ENCODE peak calls at places on chromosomes 6 and 20, in ten cellular contexts. Q is cardiac fibroblast; E is heart left ventricle; B is mucosa of descending colon; N is SJSA1; T is lower lobe of right lung; S is OCI-LY7; K is choroid plexus epithelial cell; Z is GM06990; O is CD8-positive, alpha-beta T cell. F is an unnamed sample.

GRCh38 chr20:30286157-30286556 is 971.3 kb upstream of the DEFB115 start:
- DNase-seq in Q (no peak), E (no peak), B (no peak), N (no peak), T (no peak), S (peak), K (no peak), Z (no peak), O (no peak), F (no peak)

GRCh38 chr6:3317741-3318211 is 59.0 kb downstream of the PSMG4 start:
- DNase-seq in Q (no peak), E (no peak), B (no peak), N (no peak), T (no peak), S (no peak), K (no peak), Z (no peak), O (no peak), F (no peak)

GRCh38 chr6:124679392-124679791 is 282.8 kb upstream of the RNF217 start:
- DNase-seq in Q (peak), E (no peak), B (no peak), N (no peak), T (no peak), S (no peak), K (peak), Z (no peak), O (no peak), F (no peak)

GRCh38 chr6:155194399-155194798 is 69.4 kb upstream of the CLDN20 start:
- DNase-seq in Q (no peak), E (no peak), B (no peak), N (no peak), T (no peak), S (no peak), K (no peak), Z (no peak), O (no peak), F (no peak)

GRCh38 chr6:82123632-82124031 is 123.9 kb downstream of the IBTK start:
- DNase-seq in Q (no peak), E (no peak), B (no peak), N (no peak), T (no peak), S (no peak), K (no peak), Z (no peak), O (no peak), F (no peak)

GRCh38 chr20:51480507-51481270 is 61.8 kb downstream of the NFATC2 start:
- DNase-seq in Q (no peak), E (no peak), B (no peak), N (no peak), T (no peak), S (no peak), K (no peak), Z (peak), O (no peak), F (no peak)

GRCh38 chr6:16739329-16739801 is 21.9 kb downstream of the ATXN1 start:
- DNase-seq in Q (no peak), E (no peak), B (no peak), N (peak), T (no peak), S (no peak), K (no peak), Z (no peak), O (no peak), F (peak)

GRCh38 chr20:57498425-57499400 is 26.2 kb downstream of the CTCFL start:
- DNase-seq in Q (peak), E (no peak), B (no peak), N (no peak), T (no peak), S (peak), K (peak), Z (no peak), O (no peak), F (no peak)

GRCh38 chr6:130222775-130223174 is at the start of gene SAMD3:
- DNase-seq in Q (no peak), E (no peak), B (no peak), N (no peak), T (no peak), S (no peak), K (no peak), Z (no peak), O (no peak), F (no peak)

GRCh38 chr6:28399370-28400121 is at the start of gene ZSCAN12:
- DNase-seq in Q (peak), E (peak), B (peak), N (peak), T (peak), S (peak), K (peak), Z (peak), O (peak), F (no peak)

GRCh38 chr6:15247214-15247749 is 1.4 kb downstream of the JARID2 start:
- DNase-seq in Q (no peak), E (no peak), B (no peak), N (peak), T (no peak), S (no peak), K (no peak), Z (no peak), O (no peak), F (no peak)

GRCh38 chr6:142863981-142864380 is 81.0 kb downstream of the HIVEP2 start:
- DNase-seq in Q (no peak), E (no peak), B (no peak), N (no peak), T (no peak), S (no peak), K (no peak), Z (no peak), O (no peak), F (no peak)

GRCh38 chr20:37356387-37356786 is 10.4 kb downstream of the SRC start:
- DNase-seq in Q (peak), E (peak), B (no peak), N (no peak), T (peak), S (no peak), K (no peak), Z (no peak), O (no peak), F (no peak)

GRCh38 chr20:8156603-8157079 is 24.6 kb downstream of the PLCB1 start:
- DNase-seq in Q (no peak), E (no peak), B (no peak), N (peak), T (no peak), S (no peak), K (peak), Z (peak), O (no peak), F (no peak)

GRCh38 chr6:470901-471448 is 79.4 kb downstream of the IRF4 start:
- DNase-seq in Q (no peak), E (no peak), B (no peak), N (no peak), T (no peak), S (peak), K (no peak), Z (peak), O (no peak), F (no peak)

GRCh38 chr6:118635909-118636735 is 15.3 kb downstream of the CEP85L start:
- DNase-seq in Q (no peak), E (no peak), B (no peak), N (no peak), T (no peak), S (no peak), K (no peak), Z (no peak), O (no peak), F (no peak)

GRCh38 chr6:119110601-119111548 is 32.4 kb upstream of the FAM184A start:
- DNase-seq in Q (peak), E (peak), B (no peak), N (peak), T (no peak), S (peak), K (peak), Z (no peak), O (peak), F (peak)

GRCh38 chr6:167647750-167648470 is 178.8 kb upstream of the AFDN start:
- DNase-seq in Q (no peak), E (no peak), B (no peak), N (no peak), T (no peak), S (no peak), K (no peak), Z (no peak), O (no peak), F (no peak)

GRCh38 chr20:62677678-62678077 is 31.0 kb upstream of the NTSR1 start:
- DNase-seq in Q (no peak), E (no peak), B (no peak), N (no peak), T (no peak), S (no peak), K (no peak), Z (no peak), O (no peak), F (no peak)

GRCh38 chr6:148450866-148451265 is 108.2 kb downstream of the SASH1 start:
- DNase-seq in Q (no peak), E (no peak), B (no peak), N (no peak), T (no peak), S (no peak), K (no peak), Z (no peak), O (no peak), F (no peak)

GRCh38 chr6:36980876-36981619 is 4.9 kb downstream of the MTCH1 start:
- DNase-seq in Q (no peak), E (no peak), B (no peak), N (no peak), T (no peak), S (no peak), K (no peak), Z (no peak), O (no peak), F (no peak)

GRCh38 chr6:133890941-133891813 is 2.3 kb downstream of the TCF21 start:
- DNase-seq in Q (peak), E (peak), B (peak), N (peak), T (peak), S (no peak), K (peak), Z (no peak), O (no peak), F (no peak)

GRCh38 chr6:109595998-109596397 is 95.0 kb downstream of the AK9 start:
- DNase-seq in Q (peak), E (no peak), B (no peak), N (no peak), T (no peak), S (peak), K (peak), Z (peak), O (no peak), F (no peak)

GRCh38 chr6:14770572-14770971 is 475.3 kb upstream of the JARID2 start:
- DNase-seq in Q (peak), E (peak), B (no peak), N (no peak), T (no peak), S (no peak), K (peak), Z (no peak), O (no peak), F (no peak)

GRCh38 chr6:3407840-3408239 is 49.0 kb downstream of the SLC22A23 start:
- DNase-seq in Q (no peak), E (no peak), B (no peak), N (no peak), T (no peak), S (no peak), K (no peak), Z (no peak), O (no peak), F (no peak)

GRCh38 chr20:47330071-47330470 is 26.4 kb downstream of the ZMYND8 start:
- DNase-seq in Q (no peak), E (no peak), B (no peak), N (no peak), T (no peak), S (no peak), K (peak), Z (no peak), O (no peak), F (no peak)

GRCh38 chr20:51910202-51911050 is 108.1 kb upstream of the SALL4 start:
- DNase-seq in Q (peak), E (no peak), B (no peak), N (peak), T (no peak), S (no peak), K (peak), Z (no peak), O (no peak), F (peak)

GRCh38 chr6:78911218-78911617 is 43.9 kb downstream of the IRAK1BP1 start:
- DNase-seq in Q (no peak), E (no peak), B (no peak), N (no peak), T (no peak), S (no peak), K (no peak), Z (no peak), O (no peak), F (no peak)
- H3K4me3 ChIP-seq in Q (no peak), E (peak), B (no peak), N (no peak), T (no peak), S (no peak), K (peak), Z (no peak), O (no peak), F (no peak)

GRCh38 chr6:157542405-157542943 is 161.5 kb downstream of the ZDHHC14 start:
- DNase-seq in Q (no peak), E (no peak), B (no peak), N (no peak), T (no peak), S (no peak), K (no peak), Z (no peak), O (no peak), F (no peak)
- H3K4me3 ChIP-seq in Q (no peak), E (no peak), B (no peak), N (no peak), T (no peak), S (no peak), K (no peak), Z (no peak), O (no peak), F (no peak)

GRCh38 chr6:169618526-169619490 is 83.0 kb downstream of the WDR27 start:
- DNase-seq in Q (peak), E (no peak), B (no peak), N (peak), T (no peak), S (no peak), K (peak), Z (no peak), O (no peak), F (no peak)
- H3K4me3 ChIP-seq in Q (no peak), E (no peak), B (no peak), N (no peak), T (no peak), S (no peak), K (no peak), Z (no peak), O (no peak), F (no peak)

GRCh38 chr6:33077908-33078307 is 2.1 kb downstream of the HLA-DPB1 start:
- DNase-seq in Q (no peak), E (no peak), B (no peak), N (no peak), T (peak), S (no peak), K (no peak), Z (no peak), O (no peak), F (no peak)

GRCh38 chr6:33078919-33079521 is 3.2 kb downstream of the HLA-DPB1 start:
- DNase-seq in Q (no peak), E (no peak), B (no peak), N (no peak), T (no peak), S (no peak), K (no peak), Z (no peak), O (no peak), F (no peak)

GRCh38 chr6:33078442-33078841 is 2.7 kb downstream of the HLA-DPB1 start:
- DNase-seq in Q (no peak), E (no peak), B (no peak), N (no peak), T (no peak), S (no peak), K (no peak), Z (no peak), O (no peak), F (no peak)

GRCh38 chr6:33080127-33081089 is 4.6 kb downstream of the HLA-DPB1 start:
- DNase-seq in Q (peak), E (peak), B (no peak), N (no peak), T (peak), S (no peak), K (peak), Z (no peak), O (no peak), F (no peak)

DNA sequence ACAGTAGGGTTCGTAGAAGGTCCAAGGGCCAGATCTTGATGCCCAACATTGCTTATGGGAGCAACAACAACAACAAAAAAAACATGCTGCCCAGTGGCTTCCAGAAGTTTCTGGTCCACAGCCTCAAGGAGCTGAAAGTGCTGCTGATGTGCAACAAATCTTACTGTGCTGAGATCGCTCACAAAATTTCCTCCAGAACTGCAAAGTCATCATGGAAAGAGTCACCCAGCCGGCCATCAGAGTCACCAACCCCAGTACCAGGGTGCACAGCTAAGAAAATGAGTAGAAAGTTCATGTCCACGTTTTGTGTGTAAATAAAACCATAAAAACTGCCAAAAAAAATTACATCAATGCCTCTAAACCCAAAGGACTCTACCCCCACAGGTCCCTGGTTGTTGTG is 3.8 kb downstream of the HLA-DPB1 start:
- DNase-seq in Q (no peak), E (no peak), B (no peak), N (no peak), T (no peak), S (no peak), K (no peak), Z (no peak), O (no peak), F (no peak)
- H3K4me3 ChIP-seq in Q (no peak), E (no peak), B (no peak), N (no peak), T (no peak), S (no peak), K (no peak), Z (no peak), O (no peak), F (no peak)

GRCh38 chr20:3734111-3734843 is 1.8 kb downstream of the HSPA12B start:
- DNase-seq in Q (no peak), E (no peak), B (no peak), N (no peak), T (peak), S (no peak), K (no peak), Z (no peak), O (no peak), F (no peak)

GRCh38 chr20:3730803-3731370 is 1.6 kb upstream of the HSPA12B start:
- DNase-seq in Q (no peak), E (no peak), B (no peak), N (no peak), T (no peak), S (no peak), K (no peak), Z (no peak), O (no peak), F (no peak)

GRCh38 chr20:3733119-3733995 is 872 bp downstream of the HSPA12B start:
- DNase-seq in Q (no peak), E (no peak), B (no peak), N (no peak), T (no peak), S (no peak), K (no peak), Z (no peak), O (no peak), F (no peak)

GRCh38 chr20:3731944-3732326 is 550 bp upstream of the HSPA12B start:
- DNase-seq in Q (no peak), E (no peak), B (no peak), N (no peak), T (no peak), S (no peak), K (no peak), Z (no peak), O (no peak), F (no peak)

DNA sequence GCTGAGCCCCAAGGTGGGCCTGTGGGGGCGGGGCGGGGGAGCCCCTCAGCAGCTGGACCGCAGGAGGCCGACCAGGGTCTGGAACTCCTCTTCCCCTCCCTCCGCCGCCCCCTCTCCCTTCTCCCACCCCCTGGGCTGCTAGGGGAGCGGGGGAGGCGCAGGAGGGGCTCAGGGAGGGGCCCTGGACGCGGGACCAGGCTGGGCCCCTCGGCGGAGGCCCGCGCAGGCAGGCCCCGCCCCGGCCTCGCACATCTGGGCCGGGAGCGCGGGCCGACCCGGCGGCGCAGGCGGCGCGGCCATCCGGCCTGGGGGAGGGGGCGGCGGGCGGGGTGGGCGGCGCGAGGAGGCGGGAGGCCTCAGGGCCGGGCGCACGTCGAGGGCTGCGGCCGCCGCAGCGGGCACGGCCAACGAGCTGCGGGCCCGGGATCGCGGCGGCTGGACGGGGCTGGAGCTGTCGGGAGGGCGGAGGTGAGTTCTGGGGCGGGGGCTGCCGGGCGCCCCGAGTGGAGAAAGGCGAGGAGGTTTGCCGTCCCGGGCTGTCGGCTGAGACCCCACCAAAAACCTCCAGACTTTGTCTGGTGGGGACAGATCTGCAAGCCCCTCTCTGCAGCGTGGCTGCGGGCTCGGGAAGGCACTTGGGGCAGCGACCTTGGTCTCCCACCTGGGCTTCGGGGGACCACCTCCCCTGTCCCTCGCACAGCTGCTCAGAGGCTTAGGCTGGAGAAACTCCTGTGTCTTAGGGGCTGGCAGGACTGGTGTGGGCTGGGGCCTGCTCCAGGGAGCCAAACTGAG is at the start of gene HSPA12B:
- DNase-seq in Q (no peak), E (no peak), B (no peak), N (no peak), T (no peak), S (no peak), K (no peak), Z (no peak), O (no peak), F (no peak)
- H3K4me3 ChIP-seq in Q (peak), E (peak), B (no peak), N (no peak), T (peak), S (no peak), K (no peak), Z (no peak), O (no peak), F (no peak)

GRCh38 chr6:144742779-144743178 is 457.6 kb downstream of the UTRN start:
- DNase-seq in Q (no peak), E (no peak), B (no peak), N (no peak), T (no peak), S (no peak), K (no peak), Z (no peak), O (no peak), F (no peak)
- H3K4me3 ChIP-seq in Q (no peak), E (no peak), B (no peak), N (no peak), T (no peak), S (no peak), K (no peak), Z (no peak), O (no peak), F (no peak)

GRCh38 chr6:26020983-26021349 is 58.4 kb downstream of the TRIM38 start:
- DNase-seq in Q (peak), E (peak), B (peak), N (peak), T (peak), S (no peak), K (peak), Z (no peak), O (no peak), F (no peak)

GRCh38 chr6:26019261-26019845 is 56.8 kb downstream of the TRIM38 start:
- DNase-seq in Q (no peak), E (no peak), B (no peak), N (no peak), T (no peak), S (no peak), K (peak), Z (no peak), O (no peak), F (no peak)

GRCh38 chr6:26020291-26020982 is 57.8 kb downstream of the TRIM38 start:
- DNase-seq in Q (peak), E (peak), B (peak), N (peak), T (peak), S (peak), K (peak), Z (peak), O (peak), F (peak)

GRCh38 chr6:26016326-26017275 is 54.0 kb downstream of the TRIM38 start:
- DNase-seq in Q (peak), E (peak), B (no peak), N (no peak), T (no peak), S (no peak), K (peak), Z (no peak), O (no peak), F (no peak)

DNA sequence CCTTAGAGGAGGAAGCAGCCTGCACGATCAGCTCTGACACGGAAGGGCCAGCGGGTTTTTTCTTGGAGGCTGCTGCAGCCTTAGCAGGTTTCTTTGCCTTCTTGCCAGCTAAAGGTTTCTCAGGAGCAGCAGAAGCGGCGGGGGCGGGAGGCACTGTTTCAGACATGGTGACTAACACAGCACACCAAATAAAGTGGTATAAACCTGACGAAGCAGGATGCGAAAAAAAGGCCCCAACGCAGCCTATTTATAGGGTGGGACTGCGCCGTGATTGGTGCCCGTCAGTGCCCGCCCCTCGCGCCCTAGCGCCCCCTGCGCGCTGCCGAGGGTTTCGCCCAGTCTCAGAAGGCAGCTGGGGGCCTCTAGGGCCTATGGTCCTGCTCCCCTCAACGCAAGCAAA is 55.0 kb downstream of the TRIM38 start:
- DNase-seq in Q (peak), E (peak), B (peak), N (no peak), T (peak), S (peak), K (peak), Z (peak), O (no peak), F (peak)
- H3K4me3 ChIP-seq in Q (peak), E (peak), B (no peak), N (no peak), T (peak), S (peak), K (peak), Z (no peak), O (peak), F (peak)

F was measured in epithelial cell of proximal tubule.